ENCODE peak calls at places on chromosomes 12 and 14, in nine cellular contexts. D, E, Y, K, T, S, G, V and Z are unnamed samples.

GRCh38 chr12:64053117-64053516 is 169.0 kb downstream of the KICS2 start:
- DNase-seq in K (no peak), E (no peak), G (peak), T (no peak), Y (no peak), V (no peak), S (no peak), D (no peak), Z (no peak)

GRCh38 chr14:38944691-38945090 is 158.3 kb downstream of the SEC23A start:
- DNase-seq in E (no peak), D (no peak), K (peak), V (no peak), S (no peak), T (no peak), Y (no peak), G (no peak), Z (no peak)

GRCh38 chr14:70585221-70585620 is 15.2 kb downstream of the MED6 start:
- DNase-seq in D (no peak), T (no peak), E (peak), G (no peak), V (no peak), K (no peak), Y (no peak), S (no peak), Z (no peak)

GRCh38 chr14:104706733-104707628 is 17.0 kb upstream of the ADSS1 start:
- DNase-seq in T (no peak), S (no peak), K (no peak), G (no peak), V (peak), Y (no peak), E (no peak), D (no peak), Z (no peak)

GRCh38 chr14:90695997-90696681 is 120.1 kb downstream of the TTC7B start:
- DNase-seq in G (peak), S (no peak), D (no peak), V (no peak), K (no peak), E (no peak), Y (no peak), T (no peak), Z (no peak)

GRCh38 chr14:74720526-74720925 is 7.6 kb downstream of the FCF1 start:
- DNase-seq in Y (no peak), K (no peak), D (no peak), S (no peak), E (no peak), V (no peak), T (no peak), G (no peak), Z (no peak)

GRCh38 chr12:95548056-95548538 is 3.2 kb downstream of the USP44 start:
- DNase-seq in K (peak), E (peak), G (no peak), V (peak), D (peak), S (peak), Y (peak), T (no peak), Z (no peak)

GRCh38 chr12:4307593-4308333 is 13.2 kb upstream of the TIGAR start:
- DNase-seq in D (peak), V (peak), K (peak), S (peak), G (peak), T (peak), E (no peak), Y (no peak), Z (peak)

GRCh38 chr14:50964683-50965390 is 20.6 kb upstream of the PYGL start:
- DNase-seq in K (peak), S (peak), V (no peak), E (no peak), T (peak), G (no peak), D (no peak), Y (no peak), Z (no peak)

GRCh38 chr12:24664151-24664550 is 284.8 kb downstream of the BCAT1 start:
- DNase-seq in E (no peak), T (no peak), V (no peak), K (no peak), Y (no peak), S (no peak), G (no peak), D (no peak), Z (no peak)

GRCh38 chr12:95943231-95943842 is at the start of gene AMDHD1:
- DNase-seq in T (no peak), K (peak), V (peak), E (peak), S (peak), D (peak), G (no peak), Y (peak), Z (peak)

GRCh38 chr12:130872179-130873096 is 572 bp downstream of the RAN start:
- DNase-seq in V (peak), Y (peak), K (peak), G (no peak), T (no peak), D (peak), E (peak), S (no peak), Z (no peak)

GRCh38 chr12:47362131-47362686 is 282.4 kb upstream of the AMIGO2 start:
- DNase-seq in K (peak), V (no peak), G (no peak), S (no peak), T (no peak), E (peak), Y (no peak), D (no peak), Z (no peak)

GRCh38 chr12:127588224-127588623 is 678.7 kb upstream of the TMEM132C start:
- DNase-seq in V (no peak), T (peak), K (no peak), Y (no peak), E (no peak), D (no peak), S (no peak), G (no peak), Z (no peak)

GRCh38 chr12:96457191-96457930 is 32.0 kb upstream of the CFAP54 start:
- DNase-seq in E (no peak), S (no peak), K (peak), V (peak), Y (no peak), G (peak), D (no peak), T (no peak), Z (no peak)

GRCh38 chr12:125114365-125115141 is 49.3 kb downstream of the AACS start:
- DNase-seq in E (peak), D (no peak), S (no peak), T (no peak), K (no peak), Y (no peak), G (no peak), V (no peak), Z (no peak)

GRCh38 chr14:29227631-29228030 is 461.0 kb downstream of the FOXG1 start:
- DNase-seq in D (no peak), E (no peak), V (no peak), T (no peak), Y (no peak), S (no peak), G (no peak), K (no peak), Z (peak)

GRCh38 chr12:29148065-29148957 is 767 bp upstream of the FAR2 start:
- DNase-seq in Y (peak), S (peak), K (peak), V (no peak), G (no peak), D (no peak), E (no peak), T (no peak), Z (no peak)

GRCh38 chr14:82060219-82060618 is 526.6 kb upstream of the SEL1L start:
- DNase-seq in Y (no peak), S (no peak), K (no peak), G (no peak), E (no peak), D (no peak), T (no peak), V (peak), Z (no peak)

GRCh38 chr14:99595034-99595433 is 9.0 kb downstream of the CCDC85C start:
- DNase-seq in D (no peak), V (no peak), T (no peak), E (peak), Y (peak), G (no peak), S (no peak), K (no peak), Z (no peak)

GRCh38 chr14:49972840-49973239 is 80.0 kb downstream of the ARF6 start:
- DNase-seq in E (peak), Y (peak), S (peak), K (peak), V (no peak), G (peak), T (peak), D (no peak), Z (peak)

GRCh38 chr12:68018315-68018714 is 29.1 kb downstream of the IFNG-AS1 start:
- DNase-seq in V (no peak), T (no peak), G (no peak), D (no peak), K (no peak), Y (no peak), S (no peak), E (no peak), Z (no peak)

GRCh38 chr12:93153321-93153720 is 224.2 kb upstream of the EEA1 start:
- DNase-seq in K (no peak), D (no peak), V (no peak), T (no peak), E (no peak), S (no peak), Y (no peak), G (no peak), Z (no peak)